ENCODE peak calls at places on chromosomes 3 and 15, in ten cellular contexts. M is fibroblast of mammary gland, C is lower lobe of right lung, Q is tibial artery, O is transverse colon, T is colonic mucosa, U is tibial nerve, Z is fibroblast of the aortic adventitia, V is vagina, K is RWPE1. G is an unnamed sample.

GRCh38 chr3:81871358-81872152 is 110.1 kb upstream of the GBE1 start:
- DNase-seq in M (no peak), C (no peak), Q (no peak), O (no peak), T (no peak), U (no peak), Z (peak; percentile 5), V (no peak), K (no peak), G (no peak)

GRCh38 chr3:54861248-54862067 is 66.4 kb downstream of the LRTM1 start:
- DNase-seq in M (no peak), C (no peak), Q (no peak), O (no peak), T (no peak), U (peak; percentile 26), Z (peak; percentile 48), V (no peak), K (no peak), G (no peak)

GRCh38 chr15:96869122-96869521 is 538.6 kb downstream of the NR2F2 start:
- DNase-seq in M (no peak), C (no peak), Q (no peak), O (no peak), T (no peak), U (no peak), Z (no peak), V (no peak), K (no peak), G (no peak)

GRCh38 chr3:48899298-48899697 is 616 bp upstream of the SLC25A20 start:
- DNase-seq in M (no peak), C (no peak), Q (no peak), O (no peak), T (no peak), U (no peak), Z (no peak), V (no peak), K (no peak), G (no peak)

GRCh38 chr15:83695246-83695645 is 41.3 kb downstream of the ADAMTSL3 start:
- DNase-seq in M (peak; percentile 39), C (no peak), Q (no peak), O (no peak), T (no peak), U (no peak), Z (peak; percentile 27), V (no peak), K (peak; percentile 26), G (no peak)

GRCh38 chr3:9934235-9934621 is 594 bp downstream of the CRELD1 start:
- DNase-seq in M (peak; percentile 26), C (no peak), Q (peak; percentile 63), O (no peak), T (peak; percentile 30), U (no peak), Z (peak; percentile 45), V (no peak), K (no peak), G (peak; percentile 65)

GRCh38 chr3:98521897-98522537 is 685 bp downstream of the CLDND1 start:
- DNase-seq in M (peak; percentile 73), C (peak; percentile 44), Q (peak; percentile 67), O (peak; percentile 58), T (peak; percentile 62), U (peak; percentile 36), Z (peak; percentile 62), V (no peak), K (peak; percentile 59), G (peak; percentile 71)

GRCh38 chr3:7421065-7421464 is 560.1 kb downstream of the GRM7 start:
- DNase-seq in M (no peak), C (no peak), Q (no peak), O (no peak), T (no peak), U (no peak), Z (no peak), V (no peak), K (no peak), G (no peak)

GRCh38 chr15:83605595-83605994 is 48.3 kb upstream of the ADAMTSL3 start:
- DNase-seq in M (no peak), C (no peak), Q (no peak), O (peak; percentile 10), T (no peak), U (peak; percentile 60), Z (no peak), V (no peak), K (no peak), G (no peak)

DNA sequence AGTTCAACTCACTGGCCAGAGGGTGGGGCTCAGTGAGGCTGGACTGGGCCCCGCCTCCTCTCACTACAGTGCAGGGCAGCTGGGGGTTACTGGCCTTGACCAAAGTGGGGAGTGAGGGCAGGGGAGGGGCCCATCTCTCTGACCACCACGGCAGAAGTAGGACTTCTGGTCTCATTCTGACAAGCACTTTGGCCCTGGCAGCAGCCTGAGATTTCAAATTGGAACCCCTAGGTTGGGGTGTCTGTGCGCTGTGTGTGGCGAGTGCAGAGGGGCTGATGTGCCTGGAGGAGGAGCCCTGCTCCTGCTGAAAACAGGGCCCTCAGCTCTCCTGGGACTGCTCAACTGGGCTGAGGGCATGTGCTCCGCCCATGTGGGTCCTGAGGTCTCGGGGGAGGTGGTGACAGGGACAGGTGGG is 60.3 kb upstream of the RPL32 start:
- DNase-seq in M (no peak), C (peak; percentile 14), Q (no peak), O (no peak), T (no peak), U (no peak), Z (no peak), V (no peak), K (no peak), G (no peak)
- TF ChIP-seq CTCF in M (no peak), C (no peak), Q (no peak), O (no peak), T (no peak), U (no peak), Z (no peak), V (no peak), K (no peak), G (no peak)

GRCh38 chr3:125585595-125586223 is 9.6 kb downstream of the OSBPL11 start:
- DNase-seq in M (peak; percentile 80), C (no peak), Q (no peak), O (peak; percentile 67), T (peak; percentile 63), U (peak; percentile 76), Z (peak; percentile 90), V (no peak), K (peak; percentile 63), G (no peak)

GRCh38 chr3:125587039-125587664 is 8.1 kb downstream of the OSBPL11 start:
- DNase-seq in M (peak; percentile 22), C (no peak), Q (no peak), O (no peak), T (no peak), U (no peak), Z (peak; percentile 21), V (no peak), K (no peak), G (no peak)

DNA sequence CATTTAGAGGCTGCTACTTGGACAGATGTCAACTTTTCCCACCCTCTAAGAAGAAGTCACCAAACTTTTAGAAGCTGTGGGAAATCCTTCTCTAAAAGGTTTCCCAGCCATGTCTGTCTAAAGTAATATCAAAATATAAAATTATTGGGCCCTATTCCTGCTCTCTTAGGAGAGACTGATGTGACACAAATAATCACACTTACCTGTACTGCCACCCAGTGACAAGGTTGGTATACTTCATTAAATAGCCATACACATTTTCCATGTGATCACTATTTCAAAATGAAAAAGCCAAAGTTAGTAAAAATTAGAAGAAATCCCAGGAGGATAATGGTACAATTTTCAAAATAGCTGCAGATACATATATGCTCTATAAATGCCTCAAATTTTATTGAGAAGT is 12.6 kb downstream of the OSBPL11 start:
- DNase-seq in M (no peak), C (no peak), Q (no peak), O (no peak), T (no peak), U (no peak), Z (peak; percentile 15), V (no peak), K (peak; percentile 21), G (no peak)
- TF ChIP-seq CTCF in M (no peak), C (no peak), Q (no peak), O (no peak), T (no peak), U (no peak), Z (no peak), V (no peak), K (peak; percentile 18), G (no peak)

DNA sequence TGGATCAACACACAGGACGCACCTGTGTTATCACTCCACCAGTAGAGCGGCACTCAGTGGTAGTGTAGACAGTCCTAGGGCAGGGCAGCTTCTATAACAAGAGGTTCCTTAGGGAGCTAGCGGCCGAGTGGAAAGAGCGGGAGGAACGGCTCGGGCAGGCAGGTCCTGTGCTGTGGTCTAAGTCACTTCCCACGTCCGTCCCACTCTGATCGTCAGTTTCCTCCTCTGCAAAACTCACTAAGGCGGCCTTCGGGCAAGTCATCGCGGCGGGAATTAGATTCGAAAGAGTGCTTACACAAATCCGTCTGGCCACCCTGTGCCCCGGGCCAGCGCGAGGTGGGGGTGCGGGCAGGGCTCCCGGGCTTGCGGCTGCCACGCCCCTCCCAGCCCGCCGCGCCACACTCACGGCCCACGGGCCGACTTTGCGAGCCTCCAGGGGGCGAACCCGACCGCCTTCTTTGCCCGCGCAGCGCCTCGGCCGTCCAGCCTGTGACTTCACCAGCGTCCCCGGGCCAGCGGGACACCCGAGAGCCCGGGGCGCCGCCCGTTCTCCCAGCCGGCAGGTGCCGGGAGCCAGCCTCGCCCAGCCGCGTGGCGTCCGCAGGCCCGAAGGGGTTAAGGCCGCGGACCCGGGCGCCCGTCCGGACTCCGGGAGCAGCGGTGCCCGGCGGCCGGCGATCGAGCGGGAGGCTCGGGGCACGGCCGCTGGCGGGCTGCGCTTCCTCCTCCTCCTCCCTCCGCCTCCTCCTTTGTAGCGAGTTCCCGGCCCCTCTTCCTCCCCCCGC is 426 bp upstream of the CORO2B start:
- DNase-seq in M (peak; percentile 63), C (peak; percentile 72), Q (peak; percentile 84), O (peak; percentile 55), T (peak; percentile 42), U (peak; percentile 53), Z (peak; percentile 69), V (no peak), K (peak; percentile 32), G (peak; percentile 88)
- TF ChIP-seq CTCF in M (peak; percentile 25), C (peak; percentile 58), Q (peak; percentile 55), O (peak; percentile 16), T (no peak), U (peak; percentile 44), Z (peak; percentile 56), V (peak; percentile 56), K (peak; percentile 30), G (peak; percentile 45)

GRCh38 chr3:160448845-160449659 is 534 bp downstream of the TRIM59 start:
- DNase-seq in M (peak; percentile 51), C (no peak), Q (no peak), O (no peak), T (no peak), U (no peak), Z (peak; percentile 46), V (no peak), K (no peak), G (peak; percentile 60)

GRCh38 chr3:160449660-160450598 is at the start of gene TRIM59:
- DNase-seq in M (peak; percentile 95), C (peak; percentile 97), Q (peak; percentile 90), O (peak; percentile 96), T (peak; percentile 95), U (peak; percentile 30), Z (peak; percentile 97), V (no peak), K (peak; percentile 98), G (peak; percentile 90)

GRCh38 chr3:160446522-160447056 is 3.0 kb downstream of the TRIM59 start:
- DNase-seq in M (no peak), C (no peak), Q (no peak), O (no peak), T (no peak), U (no peak), Z (no peak), V (no peak), K (no peak), G (no peak)

GRCh38 chr3:160445854-160446253 is 3.7 kb downstream of the TRIM59 start:
- DNase-seq in M (no peak), C (no peak), Q (no peak), O (no peak), T (no peak), U (no peak), Z (no peak), V (no peak), K (no peak), G (no peak)

GRCh38 chr3:160447544-160447943 is 2.0 kb downstream of the TRIM59 start:
- DNase-seq in M (peak; percentile 63), C (no peak), Q (no peak), O (no peak), T (no peak), U (no peak), Z (peak; percentile 55), V (no peak), K (peak; percentile 21), G (no peak)
- TF ChIP-seq CTCF in M (no peak), C (no peak), Q (no peak), O (no peak), T (no peak), U (no peak), Z (no peak), V (no peak), K (no peak), G (no peak)

G was measured in suprapubic skin.